ENCODE peak calls at places on chromosome 20, in nine cellular contexts. S is heart right ventricle; Y is stimulated activated naive CD8-positive, alpha-beta T cell treated with anti-CD3 and anti-CD28 coated beads, Interleukin-15, Interleukin-2, amounts not matched to agents 100 U/mL and 50 U/mL, for 24 hours; Z is HTR-8/SVneo; O is stimulated activated naive CD4-positive, alpha-beta T cell; L is right cardiac atrium; V is activated CD4-positive, alpha-beta T cell treated with anti-CD3 and anti-CD28 coated beads for 24 hours; X is sciatic nerve; W is stimulated activated CD4-positive, alpha-beta T cell treated with anti-CD3 and anti-CD28 coated beads, Interleukin-1b, Interleukin-23, amount 100 ng/mL, for 24 hours. F is an unnamed sample.

GRCh38 chr20:415820-416322 is 7.8 kb downstream of the RBCK1 start:
- DNase-seq in Z (no peak), S (no peak), Y (no peak), L (peak; percentile 64), X (no peak), O (no peak), V (no peak), W (no peak), F (no peak)

GRCh38 chr20:50450961-50451752 is 59.0 kb upstream of the PTPN1 start:
- DNase-seq in L (peak; percentile 72), Y (peak; percentile 40), Z (no peak), O (no peak), W (no peak), S (no peak), X (no peak), V (no peak), F (no peak)

GRCh38 chr20:61695741-61696140 is 369.9 kb downstream of the TAF4 start:
- DNase-seq in X (no peak), Z (no peak), S (no peak), O (no peak), L (peak; percentile 47), W (no peak), V (no peak), Y (no peak), F (no peak)

GRCh38 chr20:36786663-36787062 is 13.1 kb upstream of the DSN1 start:
- DNase-seq in Z (no peak), S (no peak), Y (no peak), L (no peak), V (no peak), O (no peak), X (no peak), W (no peak), F (no peak)

GRCh38 chr20:664151-664550 is 11.2 kb upstream of the SRXN1 start:
- DNase-seq in S (no peak), Z (no peak), V (no peak), X (no peak), W (no peak), O (no peak), Y (no peak), L (no peak), F (no peak)

GRCh38 chr20:50003253-50003656 is 20.5 kb downstream of the SNAI1 start:
- DNase-seq in S (no peak), L (no peak), Z (no peak), X (no peak), V (no peak), W (no peak), Y (no peak), O (no peak), F (no peak)

GRCh38 chr20:57429579-57430202 is 38.5 kb downstream of the RBM38 start:
- DNase-seq in W (no peak), V (no peak), O (no peak), S (no peak), X (no peak), L (peak; percentile 9), Z (no peak), Y (no peak), F (no peak)

GRCh38 chr20:24479595-24479994 is 10.2 kb downstream of the SYNDIG1 start:
- DNase-seq in X (peak; percentile 23), O (no peak), W (no peak), V (no peak), S (no peak), Y (no peak), Z (no peak), L (no peak), F (peak; percentile 33)

F was measured in cardiac septum.